ENCODE peak calls at places on chromosomes 3 and 15, in five cellular contexts. Y, E, J, F and N are unnamed samples.

GRCh38 chr15:67506775-67507747 is 13.9 kb upstream of the C15orf61 start:
- DNase-seq in Y (no peak), J (no peak), F (no peak), E (no peak), N (no peak)

GRCh38 chr15:31300208-31300661 is 26.4 kb upstream of the KLF13 start:
- DNase-seq in Y (peak; percentile 63), J (peak; percentile 43), E (no peak), F (no peak), N (no peak)

GRCh38 chr15:29018983-29019875 is 133.5 kb downstream of the APBA2 start:
- DNase-seq in J (no peak), E (no peak), Y (no peak), F (no peak), N (no peak)

GRCh38 chr15:90037961-90038633 is 37.0 kb downstream of the ZNF710 start:
- DNase-seq in E (no peak), J (no peak), Y (peak; percentile 58), F (no peak), N (peak; percentile 43)

GRCh38 chr15:61828860-61829513 is 231.3 kb downstream of the VPS13C start:
- DNase-seq in Y (no peak), F (no peak), J (no peak), E (no peak), N (no peak)

GRCh38 chr15:74442604-74443003 is 8.8 kb upstream of the SEMA7A start:
- DNase-seq in Y (no peak), F (no peak), E (no peak), J (no peak), N (peak; percentile 71)

GRCh38 chr15:87207945-87208580 is 1048.5 kb downstream of the NTRK3 start:
- DNase-seq in Y (no peak), J (no peak), E (no peak), F (peak; percentile 53), N (no peak)

GRCh38 chr3:123780656-123781055 is 103.5 kb downstream of the MYLK start:
- DNase-seq in J (no peak), F (no peak), E (no peak), Y (no peak), N (no peak)

GRCh38 chr3:145815707-145816413 is 345.1 kb downstream of the PLOD2 start:
- DNase-seq in Y (no peak), F (no peak), J (no peak), E (no peak), N (no peak)

GRCh38 chr3:14252321-14253021 is 73.9 kb downstream of the LSM3 start:
- DNase-seq in Y (no peak), E (no peak), F (no peak), J (no peak), N (no peak)

GRCh38 chr15:85690546-85691226 is 104.0 kb downstream of the KLHL25 start:
- DNase-seq in J (no peak), F (no peak), Y (no peak), E (no peak), N (no peak)

GRCh38 chr3:79018671-79019136 is 749.1 kb downstream of the ROBO1 start:
- DNase-seq in F (no peak), Y (peak; percentile 81), J (peak; percentile 37), E (peak; percentile 48), N (peak; percentile 77)

GRCh38 chr15:92074646-92075045 is 221.1 kb downstream of the SLCO3A1 start:
- DNase-seq in J (no peak), F (no peak), E (no peak), Y (no peak), N (no peak)

GRCh38 chr15:58442122-58442521 is 10.3 kb downstream of the LIPC start:
- DNase-seq in F (no peak), Y (no peak), E (no peak), J (no peak), N (no peak)

GRCh38 chr3:176562381-176562780 is 634.9 kb downstream of the TBL1XR1 start:
- DNase-seq in E (peak; percentile 9), J (peak; percentile 3), Y (no peak), F (no peak), N (no peak)

GRCh38 chr15:78351539-78351938 is 11.4 kb downstream of the CRABP1 start:
- DNase-seq in F (no peak), E (no peak), J (no peak), Y (no peak), N (no peak)

GRCh38 chr15:39226169-39226964 is 354.5 kb upstream of the THBS1 start:
- DNase-seq in Y (no peak), E (no peak), J (no peak), F (no peak), N (no peak)

GRCh38 chr15:40915679-40916078 is 13.5 kb upstream of the DLL4 start:
- DNase-seq in J (no peak), Y (no peak), F (no peak), E (no peak), N (no peak)

GRCh38 chr3:45968706-45969105 is 25.4 kb downstream of the CXCR6 start:
- DNase-seq in E (no peak), Y (no peak), F (no peak), J (no peak), N (no peak)

GRCh38 chr15:74399511-74400312 is 32.3 kb upstream of the CYP11A1 start:
- DNase-seq in F (no peak), Y (no peak), J (no peak), E (no peak), N (no peak)

GRCh38 chr3:127184870-127185216 is 8.1 kb upstream of the PRR23E start:
- DNase-seq in E (no peak), Y (no peak), F (no peak), J (no peak), N (no peak)

GRCh38 chr3:194212869-194213320 is 76.9 kb downstream of the HES1 start:
- DNase-seq in E (no peak), J (no peak), Y (peak; percentile 38), F (no peak), N (no peak)

GRCh38 chr15:38652998-38653397 is 88.4 kb upstream of the RASGRP1 start:
- DNase-seq in Y (no peak), E (no peak), F (no peak), J (no peak), N (no peak)